ENCODE peak calls at places on chromosomes 2 and 18, in six cellular contexts. C is heart right ventricle, M is colonic mucosa, H is upper lobe of left lung, L is WERI-Rb-1, Y is aorta. S is an unnamed sample.

GRCh38 chr2:69620870-69621269 is 22.7 kb downstream of the AAK1 start:
- DNase-seq in C (no peak), M (no peak), H (no peak), L (no peak), Y (no peak), S (no peak)

GRCh38 chr2:172885996-172886395 is 150.4 kb downstream of the RAPGEF4 start:
- DNase-seq in C (no peak), M (no peak), H (no peak), L (no peak), Y (no peak), S (no peak)

GRCh38 chr2:62300925-62301324 is 105.0 kb downstream of the B3GNT2 start:
- DNase-seq in C (no peak), M (no peak), H (no peak), L (no peak), Y (no peak), S (no peak)

GRCh38 chr18:55579471-55579870 is 8.5 kb downstream of the TCF4 start:
- DNase-seq in C (no peak), M (no peak), H (no peak), L (no peak), Y (no peak), S (no peak)

GRCh38 chr18:22831441-22831904 is 101.7 kb upstream of the RBBP8 start:
- DNase-seq in C (no peak), M (peak), H (no peak), L (no peak), Y (no peak), S (no peak)

GRCh38 chr18:21742323-21742687 is 1.7 kb downstream of the MIB1 start:
- DNase-seq in C (no peak), M (no peak), H (no peak), L (no peak), Y (no peak), S (no peak)

GRCh38 chr18:11886629-11887028 is 21.5 kb downstream of the MPPE1 start:
- DNase-seq in C (no peak), M (no peak), H (no peak), L (no peak), Y (no peak), S (no peak)

GRCh38 chr2:154261473-154262027 is 389.8 kb downstream of the GALNT13 start:
- DNase-seq in C (no peak), M (no peak), H (no peak), L (no peak), Y (no peak), S (no peak)

GRCh38 chr18:2848145-2848878 is 1.5 kb downstream of the EMILIN2 start:
- DNase-seq in C (no peak), M (no peak), H (no peak), L (no peak), Y (no peak), S (no peak)

GRCh38 chr18:8661754-8662573 is 43.4 kb upstream of the MTCL1 start:
- DNase-seq in C (no peak), M (peak), H (no peak), L (peak), Y (no peak), S (no peak)

GRCh38 chr2:64228126-64228678 is 84.0 kb upstream of the PELI1 start:
- DNase-seq in C (peak), M (peak), H (peak), L (peak), Y (peak), S (peak)

GRCh38 chr2:157271590-157272203 is 14.2 kb downstream of the GALNT5 start:
- DNase-seq in C (no peak), M (no peak), H (no peak), L (no peak), Y (no peak), S (no peak)

GRCh38 chr2:88642278-88642677 is 15.0 kb upstream of the EIF2AK3 start:
- DNase-seq in C (no peak), M (no peak), H (no peak), L (no peak), Y (no peak), S (no peak)

GRCh38 chr2:162127422-162127821 is 24.6 kb downstream of the GCG start:
- DNase-seq in C (no peak), M (no peak), H (no peak), L (no peak), Y (no peak), S (no peak)

GRCh38 chr2:36476411-36476810 is 120.8 kb downstream of the CRIM1 start:
- DNase-seq in C (no peak), M (no peak), H (no peak), L (no peak), Y (no peak), S (no peak)

GRCh38 chr2:28152585-28153284 is 239.9 kb upstream of the FOSL2 start:
- DNase-seq in C (no peak), M (no peak), H (no peak), L (no peak), Y (no peak), S (no peak)

GRCh38 chr2:19244460-19245363 is 113.7 kb downstream of the OSR1 start:
- DNase-seq in C (no peak), M (no peak), H (no peak), L (no peak), Y (no peak), S (no peak)

GRCh38 chr2:3154694-3155093 is 222.9 kb downstream of the EIPR1 start:
- DNase-seq in C (no peak), M (no peak), H (no peak), L (no peak), Y (no peak), S (no peak)

GRCh38 chr2:170176212-170176611 is 1.7 kb upstream of the MYO3B start:
- DNase-seq in C (no peak), M (no peak), H (no peak), L (peak), Y (no peak), S (no peak)

GRCh38 chr2:200435379-200435778 is 74.5 kb downstream of the KCTD18 start:
- DNase-seq in C (no peak), M (no peak), H (no peak), L (no peak), Y (no peak), S (no peak)

GRCh38 chr2:7083580-7084509 is 166.6 kb downstream of the RNF144A start:
- DNase-seq in C (no peak), M (no peak), H (no peak), L (peak), Y (no peak), S (no peak)

GRCh38 chr2:73979686-73980085 is 5.0 kb upstream of the TET3 start:
- DNase-seq in C (no peak), M (no peak), H (peak), L (no peak), Y (no peak), S (no peak)
- H3K4me3 ChIP-seq in C (no peak), M (no peak), H (no peak), L (no peak), Y (no peak), S (no peak)

DNA sequence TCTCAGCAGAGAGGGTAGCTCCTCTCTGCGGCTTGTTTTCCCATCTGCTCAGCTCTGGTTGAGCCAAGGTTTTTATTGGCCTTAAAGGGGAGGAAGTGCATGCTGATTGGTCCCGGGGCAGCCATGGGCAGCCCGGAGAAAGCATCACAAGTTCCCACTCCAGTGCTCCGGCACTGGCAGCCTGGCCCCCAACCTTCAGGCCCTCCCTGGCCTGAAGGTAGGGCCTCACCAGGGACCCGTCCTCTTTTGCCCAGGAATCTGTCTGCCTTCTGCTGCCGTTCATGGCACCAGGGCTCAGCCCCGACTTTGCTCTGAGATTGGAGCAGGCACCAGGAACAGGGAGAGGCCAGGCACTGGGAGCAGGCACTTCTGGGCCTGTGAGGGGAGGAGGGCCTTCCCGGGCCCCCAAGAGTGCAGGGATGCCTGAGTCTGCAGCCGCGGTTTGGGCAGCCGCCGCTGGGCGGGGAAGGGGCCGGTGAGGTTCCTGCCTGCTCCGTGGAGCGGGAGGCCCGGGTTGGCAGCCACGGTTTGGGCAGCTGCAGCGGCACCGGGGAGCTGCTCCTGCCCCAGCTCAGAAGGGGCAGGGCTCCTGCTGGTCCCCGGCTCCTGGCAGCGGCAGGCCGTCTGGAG is 17.5 kb upstream of the ILKAP start:
- DNase-seq in C (no peak), M (no peak), H (no peak), L (no peak), Y (no peak), S (peak)
- H3K27ac ChIP-seq in C (peak), M (no peak), H (no peak), L (no peak), Y (no peak), S (peak)

GRCh38 chr18:36130883-36131653 is 1.4 kb downstream of the ELP2 start:
- DNase-seq in C (no peak), M (no peak), H (no peak), L (no peak), Y (no peak), S (no peak)
- H3K4me3 ChIP-seq in C (no peak), M (peak), H (peak), L (no peak), Y (no peak), S (peak)

GRCh38 chr2:8662239-8662879 is 19.5 kb upstream of the ID2 start:
- DNase-seq in C (no peak), M (no peak), H (no peak), L (no peak), Y (no peak), S (no peak)
- H3K27ac ChIP-seq in C (no peak), M (no peak), H (peak), L (no peak), Y (no peak), S (no peak)

GRCh38 chr18:74498712-74499629 is 2.8 kb downstream of the CNDP2 start:
- DNase-seq in C (no peak), M (peak), H (peak), L (no peak), Y (no peak), S (no peak)
- H3K4me3 ChIP-seq in C (no peak), M (peak), H (peak), L (no peak), Y (no peak), S (no peak)

DNA sequence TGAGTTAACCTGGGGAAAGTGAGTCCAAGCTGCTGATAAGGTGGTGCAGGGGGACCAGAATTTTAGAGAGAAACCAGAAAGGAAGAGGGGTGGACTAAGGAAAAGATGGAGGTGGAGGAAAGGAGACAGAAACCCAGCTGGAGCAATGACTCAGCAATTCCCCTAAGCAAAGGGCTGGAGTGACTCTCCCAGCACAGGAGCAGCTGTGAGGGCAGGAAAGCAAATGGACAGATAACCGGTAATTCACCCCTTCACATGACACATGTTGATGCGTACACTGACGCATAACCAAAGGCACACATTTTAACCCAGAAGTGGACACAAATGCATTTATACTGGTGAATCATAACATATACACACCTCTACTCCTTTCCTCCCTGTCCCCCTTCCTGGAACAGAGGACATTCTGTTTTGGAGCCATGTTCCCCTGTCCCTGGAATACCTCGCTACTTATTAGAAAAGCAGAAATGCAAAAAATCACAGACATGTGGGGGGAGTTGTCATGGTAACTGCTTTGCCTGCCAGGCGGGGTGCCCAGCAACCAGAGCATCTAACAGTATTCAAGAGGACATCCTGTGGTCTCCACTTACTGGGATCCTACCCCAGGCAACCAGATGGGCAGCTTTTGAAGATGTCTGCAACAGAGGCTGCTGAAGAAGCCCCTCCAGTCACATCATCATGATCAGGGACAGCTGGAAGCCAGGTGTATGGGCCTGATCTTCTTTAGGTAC is 4.7 kb downstream of the CDK5R2 start:
- DNase-seq in C (no peak), M (no peak), H (no peak), L (peak), Y (peak), S (no peak)
- H3K27ac ChIP-seq in C (no peak), M (no peak), H (no peak), L (peak), Y (no peak), S (no peak)

GRCh38 chr18:59620381-59620780 is 76.8 kb downstream of the CCBE1 start:
- DNase-seq in C (no peak), M (no peak), H (no peak), L (no peak), Y (no peak), S (no peak)

GRCh38 chr18:59621027-59621426 is 76.2 kb downstream of the CCBE1 start:
- DNase-seq in C (no peak), M (no peak), H (no peak), L (no peak), Y (no peak), S (no peak)

GRCh38 chr18:59627414-59627813 is 69.8 kb downstream of the CCBE1 start:
- DNase-seq in C (no peak), M (no peak), H (no peak), L (no peak), Y (no peak), S (no peak)

GRCh38 chr18:59624384-59624760 is 72.9 kb downstream of the CCBE1 start:
- DNase-seq in C (no peak), M (no peak), H (no peak), L (no peak), Y (no peak), S (no peak)

DNA sequence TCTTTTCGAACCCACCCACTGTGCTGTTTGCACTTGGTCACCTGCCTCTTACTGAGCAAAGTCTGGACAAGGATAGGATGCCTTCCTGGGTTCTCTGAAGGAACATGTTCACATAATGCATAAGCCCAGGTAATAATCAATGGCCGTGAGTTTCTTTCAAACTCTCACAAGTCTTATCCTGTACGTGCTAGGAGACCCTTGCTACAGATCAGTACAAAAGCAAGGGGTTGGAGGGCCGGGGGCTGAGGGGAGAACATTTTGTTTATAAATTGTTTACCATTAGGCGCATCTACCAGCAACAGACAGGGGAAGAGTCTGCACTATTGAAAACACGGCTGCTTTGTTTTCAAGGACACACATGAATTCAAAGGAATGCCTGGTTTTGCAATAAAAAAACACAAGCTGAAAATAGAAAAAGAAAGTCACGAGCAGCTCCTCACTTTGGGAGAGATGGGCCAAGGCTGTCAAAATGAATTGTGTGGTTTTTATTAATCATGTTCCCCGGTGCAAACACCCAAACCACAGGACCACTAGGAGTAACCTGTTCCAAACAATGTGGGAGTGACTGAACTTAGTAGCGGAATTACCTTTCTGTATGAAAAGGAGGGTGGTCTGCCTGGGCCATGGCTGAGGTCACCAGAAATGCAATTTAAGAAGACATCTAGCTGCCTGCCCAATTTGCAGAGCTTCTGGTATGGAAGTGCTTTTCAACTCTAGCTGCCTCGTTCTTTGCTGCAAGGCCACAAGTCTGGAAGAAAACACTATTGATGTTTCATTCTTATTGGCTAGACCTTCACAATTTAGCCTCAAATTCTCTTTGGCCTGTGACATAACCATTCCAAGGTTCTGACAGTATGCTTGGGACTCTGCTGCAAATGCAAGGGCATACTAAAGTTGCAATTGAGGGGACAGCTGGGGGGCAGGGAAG is 73.5 kb downstream of the CCBE1 start:
- DNase-seq in C (no peak), M (no peak), H (no peak), L (no peak), Y (no peak), S (peak)
- H3K4me3 ChIP-seq in C (no peak), M (no peak), H (no peak), L (no peak), Y (no peak), S (no peak)

DNA sequence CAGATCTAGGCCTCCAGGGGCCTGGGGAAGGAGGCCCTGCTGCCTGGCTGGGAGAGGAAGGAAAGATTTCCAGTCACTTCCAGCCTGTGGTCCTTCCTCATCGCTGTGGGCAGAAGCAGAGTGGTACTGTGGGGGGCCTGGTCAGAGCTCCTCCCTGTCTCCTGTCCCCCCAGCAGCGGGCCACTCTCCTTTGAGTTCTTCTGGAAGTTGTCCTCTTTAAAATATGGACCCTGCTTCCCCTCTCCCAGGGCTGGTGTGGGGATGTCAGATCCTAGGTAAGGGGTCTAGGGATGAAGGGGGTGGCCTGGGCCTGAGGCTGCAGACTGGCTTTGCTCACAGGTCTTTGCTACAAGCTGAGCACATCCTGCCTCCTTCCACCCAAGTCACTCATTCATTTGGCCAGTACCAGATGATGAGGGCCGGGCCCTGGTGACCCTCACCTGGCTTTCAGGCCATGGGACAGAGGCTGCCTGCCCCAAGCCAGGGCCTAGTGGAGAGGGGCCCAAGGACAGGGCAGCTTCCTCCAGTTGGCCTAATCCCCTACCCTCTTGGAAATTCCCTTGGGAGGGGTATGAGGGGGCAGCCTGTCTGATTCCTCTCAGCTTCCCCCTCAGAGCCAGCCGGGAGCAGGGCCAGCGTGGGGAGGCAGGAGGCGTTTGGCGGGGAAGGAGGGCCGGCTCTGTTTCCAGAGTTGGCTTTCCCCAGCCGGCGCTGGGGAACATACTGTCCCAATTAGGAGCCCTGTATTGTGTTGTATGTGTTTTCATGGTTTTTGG is 231.9 kb downstream of the DYSF start:
- DNase-seq in C (no peak), M (no peak), H (no peak), L (no peak), Y (peak), S (no peak)
- H3K27ac ChIP-seq in C (peak), M (no peak), H (no peak), L (no peak), Y (no peak), S (no peak)

GRCh38 chr2:160920791-160921303 is 239.4 kb upstream of the TANK start:
- DNase-seq in C (peak), M (no peak), H (no peak), L (no peak), Y (no peak), S (peak)
- H3K4me3 ChIP-seq in C (no peak), M (no peak), H (no peak), L (no peak), Y (no peak), S (no peak)

GRCh38 chr18:7133181-7133580 is 15.6 kb upstream of the LAMA1 start:
- DNase-seq in C (no peak), M (no peak), H (no peak), L (no peak), Y (no peak), S (no peak)
- H3K27ac ChIP-seq in C (no peak), M (no peak), H (no peak), L (no peak), Y (no peak), S (no peak)